ENCODE peak calls at places on chromosomes 3 and 15, in four cellular contexts. P is AG10803; Q is lower lobe of right lung; H is activated CD8-positive, alpha-beta T cell treated with anti-CD3 and anti-CD28 coated beads for 36 hours. M is an unnamed sample.

GRCh38 chr3:52827866-52828376 is 2.6 kb downstream of the ITIH4 start:
- DNase-seq in P (no peak), Q (no peak), H (no peak), M (no peak)

GRCh38 chr3:24201301-24201700 is 256.2 kb downstream of the NR1D2 start:
- DNase-seq in P (no peak), Q (no peak), H (no peak), M (no peak)

GRCh38 chr3:4826237-4827100 is 152.8 kb upstream of the BHLHE40 start:
- DNase-seq in Q (peak), H (no peak), P (peak), M (no peak)

GRCh38 chr3:190096345-190096744 is 24.4 kb downstream of the P3H2 start:
- DNase-seq in P (no peak), H (no peak), Q (no peak), M (no peak)

GRCh38 chr3:4930501-4930900 is 48.7 kb upstream of the BHLHE40 start:
- DNase-seq in P (no peak), Q (no peak), H (no peak), M (no peak)

GRCh38 chr3:35932995-35933394 is 293.7 kb downstream of the ARPP21 start:
- DNase-seq in Q (no peak), H (no peak), P (peak), M (no peak)

GRCh38 chr3:150409125-150409526 is 1.0 kb downstream of the TSC22D2 start:
- DNase-seq in Q (no peak), P (no peak), H (no peak), M (peak)

GRCh38 chr15:60021589-60022378 is 17.7 kb downstream of the FOXB1 start:
- DNase-seq in H (peak), Q (no peak), P (no peak), M (no peak)

GRCh38 chr3:154552338-154552737 is 122.3 kb upstream of the GPR149 start:
- DNase-seq in H (no peak), Q (no peak), P (no peak), M (no peak)

GRCh38 chr3:111668912-111669488 is 73.9 kb upstream of the ZBED2 start:
- DNase-seq in P (peak), H (no peak), Q (no peak), M (no peak)

DNA sequence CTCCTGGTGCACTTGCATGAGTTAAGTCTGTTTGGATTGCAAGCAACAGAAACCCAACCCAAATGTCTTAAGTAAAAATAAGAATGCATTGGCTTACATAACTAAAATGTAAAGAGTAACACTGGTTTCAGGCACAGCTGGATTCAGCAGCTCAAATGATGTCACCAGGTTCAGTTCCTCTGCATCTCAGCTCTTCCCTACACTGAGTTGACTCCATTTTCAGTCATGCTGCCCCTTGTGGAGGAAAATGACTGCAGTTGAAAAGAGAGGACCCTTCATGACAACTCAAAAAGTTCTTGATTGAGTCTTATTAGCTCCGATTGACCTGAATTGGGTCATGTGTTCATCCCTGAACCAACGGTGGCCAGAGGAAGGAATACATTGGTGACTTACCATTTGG is 138.5 kb upstream of the ABI3BP start:
- DNase-seq in P (no peak), Q (no peak), H (no peak), M (no peak)
- TF ChIP-seq CTCF in P (no peak), Q (no peak), H (peak), M (no peak)

GRCh38 chr3:28799084-28799483 is 450.5 kb upstream of the AZI2 start:
- DNase-seq in P (peak), H (no peak), Q (no peak), M (no peak)
- TF ChIP-seq CTCF in P (peak), H (no peak), Q (no peak), M (no peak)

GRCh38 chr3:121918779-121919483 is 24.7 kb downstream of the SLC15A2 start:
- DNase-seq in H (no peak), P (no peak), Q (no peak), M (peak)
- TF ChIP-seq CTCF in H (no peak), P (no peak), Q (no peak), M (no peak)

GRCh38 chr3:172980849-172981248 is 160.2 kb downstream of the SPATA16 start:
- DNase-seq in P (no peak), Q (no peak), H (no peak), M (no peak)
- TF ChIP-seq CTCF in P (no peak), Q (no peak), H (no peak), M (no peak)

GRCh38 chr3:140753865-140754754 is 76.2 kb downstream of the TRIM42 start:
- DNase-seq in Q (no peak), H (no peak), P (no peak), M (no peak)
- TF ChIP-seq CTCF in Q (no peak), H (no peak), P (no peak), M (no peak)

DNA sequence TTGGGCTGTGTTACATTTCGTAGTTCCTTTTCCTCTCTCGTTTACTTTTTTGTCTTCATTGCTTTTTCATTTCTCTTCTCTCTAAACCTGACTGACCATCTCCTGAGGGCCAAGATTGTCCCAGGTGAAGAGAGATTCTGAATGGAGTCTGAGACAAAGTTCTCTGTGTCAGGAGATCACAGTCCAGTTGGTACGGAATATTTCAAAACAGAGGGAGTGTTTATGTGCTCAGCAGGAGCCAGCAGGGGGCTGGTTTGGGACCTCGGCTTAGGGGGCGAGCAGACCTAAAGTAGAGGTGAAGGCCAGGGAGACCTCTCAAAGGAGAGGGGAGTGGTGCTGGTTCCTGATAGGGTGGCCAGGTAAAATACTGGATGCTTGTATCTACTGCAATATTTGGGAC is 5.9 kb upstream of the KCTD6 start:
- DNase-seq in P (no peak), H (no peak), Q (no peak), M (no peak)
- TF ChIP-seq CTCF in P (no peak), H (no peak), Q (no peak), M (no peak)